ENCODE peak calls at places on chromosomes 6 and 20, in nine cellular contexts. One of them, this sample, is unnamed.

GRCh38 chr20:38201356-38201755 is 36.3 kb upstream of the TGM2 start:
- DNase-seq in GM04504: no peak
- DNase-seq in anterior cingulate cortex: no peak
- DNase-seq in NCI-H69: no peak
- DNase-seq in Right ventricle myocardium inferior: no peak
- DNase-seq in left ventricle myocardium superior: no peak
- DNase-seq in amniotic stem cell: peak
- DNase-seq in cardiac fibroblast: peak
- DNase-seq in activated gamma-delta T cell treated with Interleukin-2 at 50 U/mL for 16 hours: no peak
- DNase-seq in this sample: no peak

GRCh38 chr20:10337291-10337690 is 96.7 kb downstream of the MKKS start:
- DNase-seq in GM04504: no peak
- DNase-seq in anterior cingulate cortex: no peak
- DNase-seq in NCI-H69: peak
- DNase-seq in Right ventricle myocardium inferior: no peak
- DNase-seq in left ventricle myocardium superior: no peak
- DNase-seq in amniotic stem cell: no peak
- DNase-seq in cardiac fibroblast: peak
- DNase-seq in activated gamma-delta T cell treated with Interleukin-2 at 50 U/mL for 16 hours: no peak
- DNase-seq in this sample: no peak

GRCh38 chr6:117391874-117392583 is 33.7 kb downstream of the ROS1 start:
- DNase-seq in GM04504: no peak
- DNase-seq in anterior cingulate cortex: no peak
- DNase-seq in NCI-H69: no peak
- DNase-seq in Right ventricle myocardium inferior: no peak
- DNase-seq in left ventricle myocardium superior: no peak
- DNase-seq in amniotic stem cell: no peak
- DNase-seq in cardiac fibroblast: no peak
- DNase-seq in activated gamma-delta T cell treated with Interleukin-2 at 50 U/mL for 16 hours: no peak
- DNase-seq in this sample: no peak

GRCh38 chr6:147741419-147741818 is 232.9 kb downstream of the SAMD5 start:
- DNase-seq in GM04504: no peak
- DNase-seq in anterior cingulate cortex: no peak
- DNase-seq in NCI-H69: no peak
- DNase-seq in Right ventricle myocardium inferior: no peak
- DNase-seq in left ventricle myocardium superior: no peak
- DNase-seq in amniotic stem cell: no peak
- DNase-seq in cardiac fibroblast: no peak
- DNase-seq in activated gamma-delta T cell treated with Interleukin-2 at 50 U/mL for 16 hours: no peak
- DNase-seq in this sample: no peak

GRCh38 chr20:20480689-20481088 is 112.8 kb downstream of the INSM1 start:
- DNase-seq in GM04504: no peak
- DNase-seq in anterior cingulate cortex: no peak
- DNase-seq in NCI-H69: no peak
- DNase-seq in Right ventricle myocardium inferior: no peak
- DNase-seq in left ventricle myocardium superior: no peak
- DNase-seq in amniotic stem cell: peak
- DNase-seq in cardiac fibroblast: peak
- DNase-seq in activated gamma-delta T cell treated with Interleukin-2 at 50 U/mL for 16 hours: no peak
- DNase-seq in this sample: no peak

GRCh38 chr20:57294558-57294957 is 28.1 kb upstream of the BMP7 start:
- DNase-seq in GM04504: no peak
- DNase-seq in anterior cingulate cortex: no peak
- DNase-seq in NCI-H69: no peak
- DNase-seq in Right ventricle myocardium inferior: no peak
- DNase-seq in left ventricle myocardium superior: no peak
- DNase-seq in amniotic stem cell: no peak
- DNase-seq in cardiac fibroblast: no peak
- DNase-seq in activated gamma-delta T cell treated with Interleukin-2 at 50 U/mL for 16 hours: no peak
- DNase-seq in this sample: no peak

GRCh38 chr6:88166493-88166900 is 350 bp upstream of the CNR1 start:
- DNase-seq in GM04504: no peak
- DNase-seq in anterior cingulate cortex: no peak
- DNase-seq in NCI-H69: peak
- DNase-seq in Right ventricle myocardium inferior: peak
- DNase-seq in left ventricle myocardium superior: peak
- DNase-seq in amniotic stem cell: no peak
- DNase-seq in cardiac fibroblast: peak
- DNase-seq in activated gamma-delta T cell treated with Interleukin-2 at 50 U/mL for 16 hours: no peak
- DNase-seq in this sample: no peak

GRCh38 chr6:14074723-14075503 is 42.7 kb upstream of the CD83 start:
- DNase-seq in GM04504: no peak
- DNase-seq in anterior cingulate cortex: no peak
- DNase-seq in NCI-H69: peak
- DNase-seq in Right ventricle myocardium inferior: no peak
- DNase-seq in left ventricle myocardium superior: no peak
- DNase-seq in amniotic stem cell: no peak
- DNase-seq in cardiac fibroblast: peak
- DNase-seq in activated gamma-delta T cell treated with Interleukin-2 at 50 U/mL for 16 hours: no peak
- DNase-seq in this sample: no peak

GRCh38 chr6:34486106-34486740 is 20.3 kb downstream of the PACSIN1 start:
- DNase-seq in GM04504: no peak
- DNase-seq in anterior cingulate cortex: no peak
- DNase-seq in NCI-H69: no peak
- DNase-seq in Right ventricle myocardium inferior: no peak
- DNase-seq in left ventricle myocardium superior: no peak
- DNase-seq in amniotic stem cell: no peak
- DNase-seq in cardiac fibroblast: no peak
- DNase-seq in activated gamma-delta T cell treated with Interleukin-2 at 50 U/mL for 16 hours: peak
- DNase-seq in this sample: no peak

GRCh38 chr6:13250703-13251102 is 77.6 kb downstream of the TBC1D7 start:
- DNase-seq in GM04504: no peak
- DNase-seq in anterior cingulate cortex: no peak
- DNase-seq in NCI-H69: peak
- DNase-seq in Right ventricle myocardium inferior: no peak
- DNase-seq in left ventricle myocardium superior: no peak
- DNase-seq in amniotic stem cell: no peak
- DNase-seq in cardiac fibroblast: peak
- DNase-seq in activated gamma-delta T cell treated with Interleukin-2 at 50 U/mL for 16 hours: no peak
- DNase-seq in this sample: no peak

This sample was measured in hypothalamus.